ENCODE peak calls at places on chromosomes 13 and 19, in ten cellular contexts. Y, T, J, R, H, Z, F, O, M and E are unnamed samples.

GRCh38 chr13:103371271-103371670 is 305.1 kb upstream of the SLC10A2 start:
- DNase-seq in Y (no peak), T (no peak), J (no peak), R (no peak), H (no peak), Z (no peak), F (no peak), O (no peak), M (no peak), E (no peak)

GRCh38 chr13:91381371-91381770 is 17.1 kb upstream of the GPC5 start:
- DNase-seq in Y (no peak), T (no peak), J (peak), R (peak), H (no peak), Z (no peak), F (peak), O (peak), M (peak), E (no peak)

GRCh38 chr13:36026556-36026955 is 104.6 kb downstream of the DCLK1 start:
- DNase-seq in Y (no peak), T (no peak), J (no peak), R (no peak), H (no peak), Z (no peak), F (no peak), O (peak), M (no peak), E (peak)

GRCh38 chr13:89518289-89519077 is 1829.0 kb upstream of the MIR17HG start:
- DNase-seq in Y (no peak), T (no peak), J (no peak), R (no peak), H (no peak), Z (no peak), F (no peak), O (no peak), M (no peak), E (no peak)

GRCh38 chr13:43058318-43058674 is 34.9 kb downstream of the DNAJC15 start:
- DNase-seq in Y (no peak), T (no peak), J (peak), R (peak), H (no peak), Z (peak), F (no peak), O (peak), M (peak), E (peak)

GRCh38 chr13:86906458-86906857 is 764.7 kb upstream of the SLITRK5 start:
- DNase-seq in Y (no peak), T (no peak), J (peak), R (no peak), H (no peak), Z (no peak), F (no peak), O (no peak), M (no peak), E (no peak)

GRCh38 chr19:13884726-13885591 is 8.0 kb downstream of the NANOS3 start:
- DNase-seq in Y (no peak), T (no peak), J (no peak), R (no peak), H (no peak), Z (no peak), F (no peak), O (no peak), M (no peak), E (no peak)

GRCh38 chr13:112828756-112829155 is 138.9 kb downstream of the ATP11A start:
- DNase-seq in Y (no peak), T (no peak), J (no peak), R (no peak), H (no peak), Z (no peak), F (no peak), O (no peak), M (no peak), E (no peak)

GRCh38 chr13:112103971-112104872 is 37.3 kb downstream of the SOX1 start:
- DNase-seq in Y (peak), T (no peak), J (no peak), R (no peak), H (no peak), Z (no peak), F (no peak), O (no peak), M (no peak), E (no peak)

GRCh38 chr13:27631156-27631555 is 9.5 kb downstream of the POLR1D start:
- DNase-seq in Y (no peak), T (no peak), J (no peak), R (no peak), H (no peak), Z (no peak), F (no peak), O (no peak), M (no peak), E (no peak)

GRCh38 chr19:54430306-54431254 is 15.3 kb downstream of the TTYH1 start:
- DNase-seq in Y (no peak), T (peak), J (no peak), R (no peak), H (no peak), Z (peak), F (peak), O (no peak), M (no peak), E (no peak)

GRCh38 chr13:40665754-40666057 is 735 bp downstream of the FOXO1 start:
- DNase-seq in Y (no peak), T (peak), J (no peak), R (peak), H (peak), Z (no peak), F (peak), O (no peak), M (no peak), E (no peak)

GRCh38 chr19:378706-379105 is 30.2 kb downstream of the C2CD4C start:
- DNase-seq in Y (no peak), T (no peak), J (no peak), R (no peak), H (no peak), Z (no peak), F (no peak), O (no peak), M (no peak), E (no peak)

GRCh38 chr13:30665638-30666037 is 47.9 kb downstream of the USPL1 start:
- DNase-seq in Y (no peak), T (no peak), J (no peak), R (no peak), H (no peak), Z (no peak), F (no peak), O (no peak), M (no peak), E (no peak)

GRCh38 chr19:44626067-44626624 is 12.8 kb downstream of the IGSF23 start:
- DNase-seq in Y (no peak), T (no peak), J (peak), R (no peak), H (no peak), Z (peak), F (no peak), O (peak), M (peak), E (no peak)

GRCh38 chr13:33057019-33057785 is 41.0 kb downstream of the KL start:
- DNase-seq in Y (no peak), T (no peak), J (peak), R (no peak), H (no peak), Z (no peak), F (peak), O (peak), M (peak), E (peak)

GRCh38 chr19:52635786-52636570 is 2.2 kb downstream of the ZNF83 start:
- DNase-seq in Y (no peak), T (no peak), J (peak), R (no peak), H (no peak), Z (no peak), F (no peak), O (peak), M (no peak), E (no peak)

GRCh38 chr19:4594199-4594598 is 34.7 kb upstream of the SEMA6B start:
- DNase-seq in Y (no peak), T (no peak), J (peak), R (no peak), H (no peak), Z (no peak), F (peak), O (peak), M (no peak), E (no peak)

GRCh38 chr13:80030491-80030890 is 310.4 kb downstream of the SPRY2 start:
- DNase-seq in Y (no peak), T (no peak), J (no peak), R (peak), H (no peak), Z (peak), F (peak), O (peak), M (peak), E (no peak)

GRCh38 chr13:27792393-27793218 is at the start of gene GSX1:
- DNase-seq in Y (peak), T (peak), J (peak), R (peak), H (peak), Z (peak), F (no peak), O (peak), M (peak), E (peak)

GRCh38 chr19:50896591-50897190 is 14.5 kb downstream of the KLK4 start:
- DNase-seq in Y (no peak), T (peak), J (peak), R (no peak), H (no peak), Z (peak), F (peak), O (peak), M (peak), E (no peak)

GRCh38 chr19:44598880-44599279 is 14.5 kb upstream of the IGSF23 start:
- DNase-seq in Y (no peak), T (no peak), J (no peak), R (no peak), H (no peak), Z (peak), F (no peak), O (no peak), M (no peak), E (no peak)

GRCh38 chr19:45769054-45769782 is at the start of gene SIX5:
- DNase-seq in Y (peak), T (peak), J (peak), R (peak), H (peak), Z (peak), F (peak), O (peak), M (peak), E (peak)

GRCh38 chr13:33721719-33722118 is 96.2 kb upstream of the RFC3 start:
- DNase-seq in Y (no peak), T (no peak), J (peak), R (no peak), H (no peak), Z (no peak), F (no peak), O (peak), M (no peak), E (no peak)

GRCh38 chr19:51784109-51784785 is 10.7 kb upstream of the FPR3 start:
- DNase-seq in Y (no peak), T (no peak), J (no peak), R (no peak), H (no peak), Z (no peak), F (no peak), O (no peak), M (no peak), E (no peak)

GRCh38 chr13:99203601-99204579 is 3.2 kb downstream of the UBAC2 start:
- DNase-seq in Y (no peak), T (no peak), J (no peak), R (no peak), H (no peak), Z (no peak), F (peak), O (no peak), M (no peak), E (no peak)

GRCh38 chr13:105090244-105090643 is 1445.2 kb downstream of the EFNB2 start:
- DNase-seq in Y (no peak), T (no peak), J (no peak), R (no peak), H (no peak), Z (no peak), F (no peak), O (no peak), M (no peak), E (no peak)

GRCh38 chr13:92538164-92538563 is 688.4 kb upstream of the GPC6 start:
- DNase-seq in Y (no peak), T (no peak), J (no peak), R (no peak), H (no peak), Z (no peak), F (no peak), O (no peak), M (no peak), E (no peak)

GRCh38 chr19:51489113-51489512 is 10.8 kb downstream of the CEACAM18 start:
- DNase-seq in Y (no peak), T (no peak), J (no peak), R (no peak), H (no peak), Z (no peak), F (no peak), O (no peak), M (no peak), E (no peak)

GRCh38 chr13:29954082-29955043 is 103.9 kb upstream of the UBL3 start:
- DNase-seq in Y (no peak), T (no peak), J (no peak), R (no peak), H (peak), Z (no peak), F (no peak), O (no peak), M (no peak), E (no peak)

GRCh38 chr13:112761701-112762689 is 72.2 kb downstream of the ATP11A start:
- DNase-seq in Y (no peak), T (no peak), J (peak), R (no peak), H (no peak), Z (no peak), F (no peak), O (peak), M (no peak), E (no peak)

GRCh38 chr13:39967199-39967959 is 311.9 kb downstream of the COG6 start:
- DNase-seq in Y (no peak), T (no peak), J (no peak), R (no peak), H (no peak), Z (no peak), F (no peak), O (peak), M (no peak), E (no peak)

GRCh38 chr19:48390188-48391099 is 907 bp downstream of the KDELR1 start:
- DNase-seq in Y (no peak), T (peak), J (peak), R (no peak), H (peak), Z (peak), F (peak), O (peak), M (no peak), E (peak)

GRCh38 chr19:1068111-1069001 is 1.4 kb downstream of the ARHGAP45 start:
- DNase-seq in Y (no peak), T (peak), J (no peak), R (no peak), H (peak), Z (no peak), F (peak), O (no peak), M (no peak), E (no peak)